ENCODE peak calls at places on chromosomes 2 and 18, in six cellular contexts. C is Calu3, M is lower lobe of right lung, W is ascending aorta, B is B cell, O is HCT116. Q is an unnamed sample.

GRCh38 chr18:39946623-39947061 is 2008.4 kb upstream of the PIK3C3 start:
- DNase-seq in C (peak; percentile 64), M (no peak), W (no peak), B (no peak), O (peak; percentile 51), Q (no peak)

GRCh38 chr2:48346124-48346536 is 183.8 kb upstream of the STON1 start:
- DNase-seq in C (no peak), M (peak; percentile 65), W (no peak), B (no peak), O (no peak), Q (no peak)

GRCh38 chr2:190482441-190482840 is 52.1 kb downstream of the NEMP2 start:
- DNase-seq in C (no peak), M (no peak), W (no peak), B (no peak), O (no peak), Q (no peak)

GRCh38 chr2:226578373-226578772 is 221.2 kb downstream of the IRS1 start:
- DNase-seq in C (no peak), M (no peak), W (no peak), B (no peak), O (no peak), Q (no peak)

GRCh38 chr18:63427566-63427965 is 5.3 kb upstream of the VPS4B start:
- DNase-seq in C (peak; percentile 73), M (no peak), W (no peak), B (no peak), O (peak; percentile 26), Q (no peak)

GRCh38 chr2:38666578-38666926 is 638 bp downstream of the GALM start:
- DNase-seq in C (peak; percentile 6), M (peak; percentile 56), W (no peak), B (peak; percentile 33), O (no peak), Q (no peak)

GRCh38 chr18:22778996-22779395 is 154.1 kb upstream of the RBBP8 start:
- DNase-seq in C (no peak), M (no peak), W (no peak), B (no peak), O (no peak), Q (no peak)

GRCh38 chr2:31337860-31338259 is 76.7 kb downstream of the XDH start:
- DNase-seq in C (no peak), M (no peak), W (no peak), B (no peak), O (no peak), Q (no peak)

GRCh38 chr2:198441246-198441645 is 636.9 kb downstream of the PLCL1 start:
- DNase-seq in C (peak; percentile 26), M (no peak), W (no peak), B (no peak), O (no peak), Q (no peak)

GRCh38 chr2:26850002-26850431 is 2.1 kb downstream of the DPYSL5 start:
- DNase-seq in C (no peak), M (no peak), W (no peak), B (no peak), O (no peak), Q (no peak)

DNA sequence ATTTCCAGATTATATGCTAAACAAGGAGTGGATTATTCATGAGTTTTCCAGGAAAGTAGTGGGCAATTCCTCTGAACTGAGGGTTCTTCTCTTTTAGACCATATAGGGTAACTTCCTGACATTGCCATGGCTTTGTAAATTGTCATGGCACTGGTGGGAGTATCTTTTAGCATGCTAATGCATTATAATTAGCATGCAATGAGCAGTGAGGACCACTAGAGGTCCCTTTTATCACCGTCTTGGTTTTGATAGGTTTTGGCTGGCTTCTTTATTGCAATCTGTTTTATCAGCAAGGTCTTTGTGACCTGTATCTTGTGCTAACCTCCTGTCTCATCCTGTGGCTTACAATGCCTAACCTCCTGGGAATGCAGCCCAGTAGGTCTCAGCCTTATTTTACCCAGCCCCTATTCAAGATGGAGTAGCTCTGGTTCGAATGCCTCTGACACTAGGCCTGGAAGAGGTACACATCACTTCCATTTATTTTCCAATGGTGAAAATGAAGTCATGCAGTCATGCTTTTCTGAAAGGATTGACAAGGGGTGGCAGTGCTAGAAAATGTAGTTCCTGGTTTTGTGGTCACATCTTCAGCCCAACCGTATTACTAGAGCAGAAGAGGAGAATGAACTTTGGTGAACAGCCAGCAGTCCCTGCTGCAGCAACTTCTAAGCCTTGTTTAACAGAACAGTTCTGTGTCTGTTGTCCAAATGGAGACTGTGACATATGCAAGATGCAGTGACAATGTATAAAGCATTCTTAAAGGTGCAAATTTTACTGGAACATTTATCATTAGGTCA is 26.6 kb upstream of the ITGA4 start:
- DNase-seq in C (peak; percentile 7), M (no peak), W (no peak), B (no peak), O (no peak), Q (no peak)
- TF ChIP-seq CTCF in C (no peak), M (peak; percentile 40), W (no peak), B (peak; percentile 79), O (peak; percentile 57), Q (peak; percentile 54)

DNA sequence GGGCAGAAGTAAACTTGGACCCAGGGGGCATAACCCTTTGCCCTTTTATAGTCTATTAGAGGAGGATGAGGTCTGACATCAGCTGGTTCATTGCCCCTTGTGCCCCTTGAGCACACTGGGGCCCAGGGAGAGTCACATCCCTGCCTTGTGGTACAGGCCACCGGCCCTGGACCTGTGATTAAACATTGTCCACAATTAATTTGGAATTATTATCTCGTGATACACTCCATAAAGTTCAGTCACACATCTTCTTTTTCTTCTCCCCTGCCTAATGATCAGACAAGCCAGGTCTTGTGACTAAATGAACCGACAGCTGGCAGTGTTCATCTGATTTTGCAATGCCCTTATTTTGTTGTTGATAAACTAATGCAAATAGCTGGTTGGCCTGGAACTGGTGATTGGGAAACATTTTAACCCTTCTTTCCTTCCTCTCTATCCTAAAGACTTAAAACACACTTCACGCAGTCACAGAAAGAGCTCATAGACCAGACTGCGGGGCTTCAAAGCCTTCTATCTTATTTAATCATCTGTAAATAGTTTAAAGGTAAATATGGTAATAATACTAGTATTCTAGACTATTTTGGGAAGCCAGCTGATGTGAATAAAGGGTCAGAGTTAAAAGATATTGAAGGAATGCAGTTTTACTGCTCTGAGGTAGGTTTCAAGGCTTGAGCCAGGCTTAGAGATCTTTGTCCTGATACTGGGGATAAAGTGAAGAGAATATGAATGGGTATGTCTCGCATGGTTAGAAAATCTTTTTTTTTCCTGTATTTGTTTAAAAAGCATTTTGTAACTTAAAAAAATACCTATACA is 13.4 kb downstream of the IL1R1 start:
- DNase-seq in C (no peak), M (no peak), W (no peak), B (no peak), O (no peak), Q (peak; percentile 76)
- TF ChIP-seq CTCF in C (no peak), M (no peak), W (no peak), B (no peak), O (no peak), Q (no peak)

DNA sequence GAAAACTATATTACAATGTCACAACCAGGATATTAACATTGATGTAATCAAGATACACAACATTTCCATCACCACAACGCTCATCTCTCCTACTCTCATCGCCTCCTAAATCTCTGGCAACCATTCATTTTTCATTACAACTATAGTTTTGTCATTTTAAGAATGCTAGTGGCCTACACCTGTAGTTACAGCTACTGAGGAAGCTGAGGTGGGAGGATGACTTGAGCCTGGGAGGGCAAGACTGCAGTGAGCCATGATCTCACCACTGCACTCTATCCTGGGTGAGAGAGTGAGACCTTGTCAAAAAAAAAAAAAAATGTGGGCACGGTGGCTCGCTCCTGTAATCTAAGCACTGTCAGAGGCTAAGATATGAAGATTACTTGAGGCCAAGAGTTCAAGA is 10.5 kb downstream of the PKP4 start:
- DNase-seq in C (no peak), M (no peak), W (no peak), B (no peak), O (no peak), Q (no peak)
- TF ChIP-seq CTCF in C (no peak), M (no peak), W (no peak), B (no peak), O (no peak), Q (no peak)

DNA sequence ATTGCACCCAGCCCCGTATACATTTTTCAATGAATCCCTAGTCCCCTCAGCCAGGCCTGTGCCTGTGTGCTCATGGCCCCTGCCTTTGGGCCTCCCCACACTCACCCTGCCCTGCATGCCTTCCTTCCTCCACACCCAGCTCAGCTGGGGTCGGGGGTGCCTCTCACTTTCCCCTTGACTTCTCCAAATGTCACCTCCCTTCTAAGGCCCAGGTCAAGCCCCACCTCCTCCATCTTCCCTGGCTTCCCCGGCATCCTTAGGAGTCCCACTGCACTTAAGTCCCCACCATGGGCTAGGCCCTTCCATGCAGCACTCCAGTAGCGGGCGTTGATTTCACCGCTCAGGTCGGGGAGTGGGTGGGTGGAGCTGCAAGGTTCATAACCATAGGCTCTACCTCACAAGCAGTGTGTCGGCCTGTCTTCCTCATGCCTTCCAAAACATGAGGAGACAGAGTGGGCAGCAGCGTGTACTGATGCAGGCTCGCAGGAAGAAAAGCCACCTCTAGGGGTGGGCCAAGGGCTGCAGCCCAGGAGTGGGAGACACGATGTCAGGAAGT is 47.7 kb downstream of the DNMT3A start:
- DNase-seq in C (no peak), M (no peak), W (no peak), B (no peak), O (no peak), Q (no peak)
- TF ChIP-seq CTCF in C (no peak), M (no peak), W (no peak), B (no peak), O (no peak), Q (no peak)

DNA sequence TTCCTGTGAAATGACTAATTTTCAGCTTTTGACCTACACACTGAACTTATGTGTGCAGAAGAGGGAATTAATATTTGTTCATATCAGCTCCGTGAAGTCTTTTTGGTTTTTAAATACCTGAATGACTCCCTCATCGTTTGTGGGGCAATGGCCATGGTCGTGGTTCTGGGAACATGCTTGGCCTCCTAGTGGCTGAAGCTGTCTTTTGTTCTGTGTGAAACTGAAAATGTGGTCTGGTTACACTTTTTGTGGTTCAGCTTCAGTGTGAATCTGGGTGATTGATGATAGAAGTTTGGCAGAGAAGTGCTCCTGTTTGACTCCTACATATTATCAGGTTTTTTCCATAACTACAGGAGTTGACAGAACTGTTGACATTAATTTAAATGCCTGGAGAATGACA is 408.2 kb downstream of the THSD7B start:
- DNase-seq in C (peak; percentile 52), M (no peak), W (no peak), B (no peak), O (no peak), Q (no peak)
- TF ChIP-seq CTCF in C (peak; percentile 43), M (no peak), W (no peak), B (no peak), O (peak; percentile 18), Q (no peak)

DNA sequence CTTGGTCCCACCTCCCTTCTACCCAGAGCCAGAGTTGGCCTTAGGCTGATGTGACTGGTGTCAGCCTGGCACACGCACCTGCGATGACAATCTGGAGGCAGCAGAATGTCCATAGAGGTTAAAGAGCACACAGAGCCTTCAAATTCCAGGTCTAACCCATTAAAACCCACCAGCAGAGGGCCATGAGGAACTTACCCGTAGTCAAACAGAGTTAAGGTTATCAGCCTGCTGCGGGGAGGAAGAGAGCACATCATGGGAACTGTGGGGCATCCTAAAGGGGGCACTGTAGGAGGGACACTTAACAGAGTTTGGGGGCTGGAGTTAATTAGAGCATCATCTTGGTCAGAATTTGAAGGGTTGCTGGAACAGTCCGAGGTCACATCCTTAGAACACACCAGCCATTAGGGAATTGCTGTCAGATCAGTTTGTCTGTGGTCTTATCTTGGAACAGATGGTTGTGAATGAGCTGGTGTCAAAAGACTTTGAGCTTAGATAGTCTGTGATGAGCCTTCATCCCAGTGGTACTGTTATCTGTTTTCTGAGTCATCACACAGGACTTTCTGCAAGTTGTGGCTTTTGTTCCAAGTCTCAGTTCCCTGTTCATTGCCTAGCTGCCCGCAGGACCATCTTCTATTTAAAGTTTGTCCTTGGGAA is 248.6 kb downstream of the LOXHD1 start:
- DNase-seq in C (no peak), M (no peak), W (no peak), B (no peak), O (no peak), Q (no peak)
- TF ChIP-seq CTCF in C (no peak), M (no peak), W (no peak), B (no peak), O (peak; percentile 45), Q (peak; percentile 26)